ENCODE peak calls at places on chromosomes 11 and 22, in five cellular contexts. V is AG10803, J is A549, H is GM23338, P is fibroblast of villous mesenchyme. T is an unnamed sample.

GRCh38 chr11:118245946-118246562 is 6.1 kb downstream of the MPZL3 start:
- DNase-seq in J (no peak), P (no peak), V (no peak), H (no peak), T (no peak)

GRCh38 chr11:8357891-8358566 is 94.4 kb upstream of the LMO1 start:
- DNase-seq in H (peak; percentile 40), J (no peak), P (no peak), V (no peak), T (no peak)

GRCh38 chr11:48002565-48002964 is 22.2 kb downstream of the PTPRJ start:
- DNase-seq in P (no peak), V (no peak), H (no peak), J (no peak), T (no peak)

GRCh38 chr11:67983916-67984315 is 20.0 kb downstream of the UNC93B1 start:
- DNase-seq in J (no peak), P (no peak), V (no peak), H (no peak), T (no peak)

GRCh38 chr11:99037057-99037456 is 16.3 kb downstream of the CNTN5 start:
- DNase-seq in V (no peak), P (no peak), H (no peak), J (no peak), T (no peak)

GRCh38 chr11:83574516-83574915 is 288.3 kb upstream of the CCDC90B start:
- DNase-seq in V (peak; percentile 45), P (peak; percentile 14), H (no peak), J (no peak), T (no peak)

GRCh38 chr22:41512421-41513194 is 31.7 kb downstream of the POLR3H start:
- DNase-seq in V (peak; percentile 50), P (peak; percentile 81), J (peak; percentile 48), H (peak; percentile 96), T (no peak)

GRCh38 chr11:23948831-23949230 is 548.0 kb upstream of the LUZP2 start:
- DNase-seq in H (no peak), J (no peak), P (peak; percentile 6), V (peak; percentile 22), T (no peak)

GRCh38 chr11:7495997-7496545 is 10.8 kb downstream of the OLFML1 start:
- DNase-seq in P (no peak), V (no peak), H (no peak), J (no peak), T (no peak)

GRCh38 chr11:112477152-112477928 is 216.7 kb upstream of the PLET1 start:
- DNase-seq in H (no peak), P (no peak), V (no peak), J (no peak), T (no peak)

GRCh38 chr11:78791964-78792363 is 217.3 kb upstream of the NARS2 start:
- DNase-seq in H (no peak), P (no peak), J (no peak), V (no peak), T (no peak)

GRCh38 chr11:10941429-10941828 is 83.6 kb upstream of the ZBED5 start:
- DNase-seq in J (no peak), P (no peak), H (no peak), V (peak; percentile 40), T (no peak)

GRCh38 chr11:110859240-110859835 is 147.1 kb upstream of the ARHGAP20 start:
- DNase-seq in H (no peak), V (no peak), P (peak; percentile 50), J (no peak), T (no peak)

GRCh38 chr11:65496304-65497140 is 2.3 kb upstream of the MALAT1 start:
- DNase-seq in H (no peak), P (peak; percentile 87), V (peak; percentile 73), J (no peak), T (no peak)

GRCh38 chr11:45204761-45205160 is 58.3 kb downstream of the PRDM11 start:
- DNase-seq in H (peak; percentile 60), J (no peak), P (no peak), V (no peak), T (no peak)

GRCh38 chr11:27363576-27364115 is 631 bp upstream of the CCDC34 start:
- DNase-seq in J (no peak), H (no peak), P (no peak), V (no peak), T (no peak)

GRCh38 chr11:59866397-59866796 is at the start of gene TCN1:
- DNase-seq in V (no peak), H (no peak), P (no peak), J (peak; percentile 56), T (no peak)

GRCh38 chr22:48315415-48316244 is 1512.0 kb downstream of the BRD1 start:
- DNase-seq in H (no peak), P (no peak), J (no peak), V (no peak), T (no peak)

GRCh38 chr22:39457546-39458442 is 982 bp downstream of the MGAT3 start:
- DNase-seq in J (no peak), P (no peak), V (no peak), H (no peak), T (no peak)
- TF ChIP-seq CTCF in J (no peak), P (no peak), V (no peak), H (no peak), T (no peak)

DNA sequence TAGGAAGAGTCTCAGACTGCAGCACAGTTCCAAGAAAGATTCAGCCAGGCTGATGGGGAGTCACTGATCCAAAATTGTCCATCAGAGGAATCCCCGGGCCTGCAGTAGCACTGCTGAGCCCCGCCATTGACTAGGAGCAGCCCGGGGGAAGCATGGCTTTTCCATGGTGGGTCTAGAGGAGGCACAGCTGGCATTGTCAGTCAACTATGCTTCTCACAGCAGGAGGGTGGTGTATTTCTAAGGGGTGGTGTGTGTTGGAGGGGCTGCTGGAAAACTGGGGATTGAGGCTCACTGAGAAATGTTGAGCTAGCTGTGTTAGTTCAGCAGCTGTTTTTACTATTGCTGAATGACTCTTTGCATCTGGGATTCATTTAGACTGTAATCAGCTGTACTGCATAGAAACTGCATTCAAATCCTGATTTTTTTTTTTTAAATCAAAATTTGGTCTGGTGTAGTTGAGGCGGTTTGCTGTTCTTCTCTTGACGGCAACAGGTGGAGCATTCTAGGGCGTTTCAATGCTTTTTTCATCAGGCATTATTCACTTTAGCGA is 5.6 kb downstream of the DDX10 start:
- DNase-seq in P (no peak), J (no peak), H (peak; percentile 21), V (peak; percentile 40), T (no peak)
- TF ChIP-seq CTCF in P (no peak), J (no peak), H (no peak), V (no peak), T (no peak)

GRCh38 chr22:50014655-50015401 is 2.3 kb upstream of the IL17REL start:
- DNase-seq in J (no peak), P (no peak), H (peak; percentile 40), V (no peak), T (no peak)
- TF ChIP-seq CTCF in J (no peak), P (no peak), H (no peak), V (no peak), T (no peak)

GRCh38 chr11:91538065-91538464 is 686.6 kb upstream of the FAT3 start:
- DNase-seq in H (no peak), V (no peak), J (no peak), P (no peak), T (no peak)
- TF ChIP-seq CTCF in H (no peak), V (no peak), J (no peak), P (no peak), T (no peak)